ENCODE peak calls at places on chromosomes 12 and 14, in seven cellular contexts. S is stomach, Y is testis, P is fibroblast of lung, X is esophagus squamous epithelium, G is MM.1S, W is tibial artery. J is an unnamed sample.

GRCh38 chr14:21241218-21241819 is 27.9 kb downstream of the HNRNPC start:
- DNase-seq in S (no peak), Y (no peak), P (peak; percentile 57), X (no peak), G (no peak), W (no peak), J (no peak)

GRCh38 chr14:102778616-102779351 is 1.5 kb downstream of the TRAF3 start:
- DNase-seq in S (no peak), Y (no peak), P (no peak), X (no peak), G (no peak), W (no peak), J (no peak)

GRCh38 chr12:4562034-4562657 is at the start of gene DYRK4:
- DNase-seq in S (peak; percentile 81), Y (peak; percentile 89), P (peak; percentile 77), X (no peak), G (no peak), W (peak; percentile 75), J (no peak)

GRCh38 chr12:108175310-108175709 is 46.2 kb downstream of the WSCD2 start:
- DNase-seq in S (no peak), Y (no peak), P (no peak), X (no peak), G (no peak), W (no peak), J (no peak)

GRCh38 chr12:2806700-2807099 is 5.8 kb upstream of the ITFG2 start:
- DNase-seq in S (no peak), Y (no peak), P (no peak), X (no peak), G (no peak), W (no peak), J (no peak)

GRCh38 chr14:95722525-95723190 is 8.7 kb upstream of the TCL1A start:
- DNase-seq in S (no peak), Y (no peak), P (no peak), X (no peak), G (no peak), W (no peak), J (no peak)

GRCh38 chr12:13433768-13434167 is 237.2 kb downstream of the EMP1 start:
- DNase-seq in S (no peak), Y (no peak), P (no peak), X (no peak), G (no peak), W (no peak), J (no peak)

GRCh38 chr12:55929306-55929791 is 1.6 kb upstream of the DGKA start:
- DNase-seq in S (peak; percentile 52), Y (no peak), P (no peak), X (no peak), G (peak; percentile 76), W (no peak), J (peak; percentile 67)

GRCh38 chr12:4031703-4032291 is 158.6 kb upstream of the PARP11 start:
- DNase-seq in S (no peak), Y (no peak), P (no peak), X (no peak), G (no peak), W (peak; percentile 55), J (no peak)

GRCh38 chr14:74563621-74564159 is 48.3 kb downstream of the LTBP2 start:
- DNase-seq in S (no peak), Y (no peak), P (no peak), X (no peak), G (no peak), W (no peak), J (no peak)

GRCh38 chr12:94282675-94283074 is 134.3 kb downstream of the PLXNC1 start:
- DNase-seq in S (peak; percentile 36), Y (no peak), P (no peak), X (no peak), G (no peak), W (no peak), J (peak; percentile 19)

GRCh38 chr14:64779472-64779871 is 75.2 kb downstream of the PLEKHG3 start:
- DNase-seq in S (peak; percentile 70), Y (no peak), P (no peak), X (no peak), G (no peak), W (no peak), J (no peak)

GRCh38 chr12:124694846-124695497 is 127.6 kb upstream of the NCOR2 start:
- DNase-seq in S (no peak), Y (no peak), P (peak; percentile 80), X (no peak), G (no peak), W (no peak), J (no peak)

GRCh38 chr12:114769634-114770033 is 85.7 kb upstream of the TBX3 start:
- DNase-seq in S (no peak), Y (no peak), P (peak; percentile 18), X (no peak), G (no peak), W (no peak), J (no peak)

GRCh38 chr12:101642115-101643067 is 47.6 kb downstream of the MYBPC1 start:
- DNase-seq in S (peak; percentile 67), Y (peak; percentile 70), P (no peak), X (no peak), G (no peak), W (no peak), J (no peak)

GRCh38 chr12:88052686-88053085 is 23.5 kb upstream of the C12orf50 start:
- DNase-seq in S (no peak), Y (peak; percentile 42), P (peak; percentile 58), X (no peak), G (peak; percentile 31), W (no peak), J (no peak)

GRCh38 chr14:104639889-104640548 is 35.4 kb upstream of the TMEM179 start:
- DNase-seq in S (peak; percentile 72), Y (peak; percentile 71), P (peak; percentile 41), X (no peak), G (peak; percentile 9), W (peak; percentile 44), J (no peak)

GRCh38 chr14:69882086-69882864 is 3.1 kb downstream of the SMOC1 start:
- DNase-seq in S (no peak), Y (no peak), P (no peak), X (no peak), G (no peak), W (no peak), J (no peak)

GRCh38 chr14:31307198-31307597 is 99.6 kb upstream of the HECTD1 start:
- DNase-seq in S (no peak), Y (no peak), P (no peak), X (no peak), G (no peak), W (no peak), J (no peak)

GRCh38 chr12:95492462-95492861 is 18.5 kb downstream of the METAP2 start:
- DNase-seq in S (no peak), Y (no peak), P (no peak), X (no peak), G (no peak), W (no peak), J (no peak)

GRCh38 chr14:39890026-39890425 is 457.8 kb upstream of the FBXO33 start:
- DNase-seq in S (no peak), Y (no peak), P (no peak), X (no peak), G (no peak), W (no peak), J (no peak)

GRCh38 chr12:98325003-98325402 is 190.4 kb upstream of the TMPO start:
- DNase-seq in S (no peak), Y (no peak), P (no peak), X (no peak), G (no peak), W (no peak), J (no peak)

GRCh38 chr12:117498256-117498655 is 136.8 kb upstream of the NOS1 start:
- DNase-seq in S (no peak), Y (no peak), P (no peak), X (no peak), G (no peak), W (no peak), J (no peak)
- H3K9me3 ChIP-seq in S (no peaks in the 10 kb centered on the region), Y (no peaks in the 10 kb centered on the region), P (no peaks in the 10 kb centered on the region), X (no peaks in the 10 kb centered on the region), G (no peaks in the 10 kb centered on the region), W (no peaks in the 10 kb centered on the region), J (no peaks in the 10 kb centered on the region)

DNA sequence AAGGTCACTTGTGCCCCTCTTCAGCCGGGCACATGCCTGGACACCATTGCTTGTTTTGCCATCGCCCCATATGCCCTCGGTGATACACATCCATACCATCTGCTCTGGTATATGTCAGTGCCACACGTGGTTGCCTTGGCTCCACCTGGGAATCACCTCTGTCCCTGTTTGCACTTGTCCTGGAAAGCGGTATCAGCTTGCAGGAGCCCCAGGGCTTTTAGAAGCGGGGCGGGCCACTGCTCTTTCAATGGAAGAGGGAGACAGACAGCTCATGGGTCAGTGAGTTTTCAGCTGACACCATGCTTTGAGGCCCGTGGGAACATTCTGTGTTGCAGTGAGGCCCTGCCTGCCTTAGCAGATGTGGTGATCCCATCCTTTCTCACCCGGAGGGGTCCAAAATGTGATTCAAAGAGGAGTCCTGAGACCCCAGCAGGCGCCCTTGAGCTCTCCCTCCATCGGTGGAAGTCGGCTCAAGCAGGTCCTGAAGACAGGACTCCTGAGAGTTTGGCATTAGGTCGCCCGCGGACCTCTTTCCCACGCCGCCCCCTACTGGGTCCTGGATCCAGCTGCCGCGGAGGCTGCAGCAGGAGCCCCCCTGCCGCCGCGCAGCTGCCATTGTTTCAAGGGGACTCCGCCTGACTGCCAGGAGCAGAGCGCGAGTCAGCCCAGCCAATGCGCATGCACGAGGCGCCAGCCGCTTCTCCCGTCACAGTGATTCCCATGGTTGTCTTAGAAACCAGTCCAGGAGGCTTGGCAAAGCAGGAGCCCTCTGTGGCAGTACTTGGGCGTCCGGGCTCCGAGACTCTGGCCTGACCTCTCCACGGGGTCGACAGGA is 773.2 kb upstream of the ALG10B start:
- DNase-seq in S (no peak), Y (no peak), P (no peak), X (no peak), G (no peak), W (no peak), J (no peak)
- H3K9me3 ChIP-seq in S (peaks cover 69% of the 10 kb centered on the region), Y (no peaks in the 10 kb centered on the region), P (no peaks in the 10 kb centered on the region), X (no peaks in the 10 kb centered on the region), G (no peaks in the 10 kb centered on the region), W (no peaks in the 10 kb centered on the region), J (no peaks in the 10 kb centered on the region)

GRCh38 chr12:133046698-133047097 is 9.4 kb downstream of the ZNF84 start:
- DNase-seq in S (no peak), Y (no peak), P (no peak), X (no peak), G (no peak), W (no peak), J (no peak)
- H3K9me3 ChIP-seq in S (peaks cover 99% of the 10 kb centered on the region), Y (no peaks in the 10 kb centered on the region), P (peaks cover 9% of the 10 kb centered on the region), X (peaks cover 97% of the 10 kb centered on the region), G (no peaks in the 10 kb centered on the region), W (peaks cover 96% of the 10 kb centered on the region), J (peaks cover 67% of the 10 kb centered on the region)

GRCh38 chr14:105910426-105910825 is 384.0 kb downstream of the TMEM121 start:
- DNase-seq in S (no peak), Y (no peak), P (no peak), X (no peak), G (no peak), W (no peak), J (no peak)

GRCh38 chr14:105912641-105913180 is 386.3 kb downstream of the TMEM121 start:
- DNase-seq in S (no peak), Y (no peak), P (no peak), X (no peak), G (no peak), W (no peak), J (no peak)

GRCh38 chr14:105909046-105909827 is 382.9 kb downstream of the TMEM121 start:
- DNase-seq in S (no peak), Y (no peak), P (no peak), X (no peak), G (no peak), W (no peak), J (no peak)

GRCh38 chr14:105913221-105913620 is 386.8 kb downstream of the TMEM121 start:
- DNase-seq in S (no peak), Y (no peak), P (no peak), X (no peak), G (no peak), W (no peak), J (no peak)

GRCh38 chr14:105911006-105911847 is 384.8 kb downstream of the TMEM121 start:
- DNase-seq in S (no peak), Y (no peak), P (no peak), X (no peak), G (no peak), W (no peak), J (no peak)
- H3K9me3 ChIP-seq in S (peaks cover 4% of the 10 kb centered on the region), Y (no peaks in the 10 kb centered on the region), P (no peaks in the 10 kb centered on the region), X (no peaks in the 10 kb centered on the region), G (no peaks in the 10 kb centered on the region), W (peaks cover 7% of the 10 kb centered on the region), J (no peaks in the 10 kb centered on the region)